ENCODE peak calls at places on chromosome 6, in four cellular contexts. X is prostate gland, T is stomach, J is lower lobe of right lung. B is an unnamed sample.

GRCh38 chr6:118468682-118469465 is 79.2 kb upstream of the PLN start:
- DNase-seq in J (no peak), T (no peak), X (peak), B (no peak)

GRCh38 chr6:79421001-79421411 is 116.2 kb downstream of the LCA5 start:
- DNase-seq in X (no peak), T (no peak), J (no peak), B (no peak)

GRCh38 chr6:40520683-40521082 is 66.5 kb downstream of the LRFN2 start:
- DNase-seq in T (no peak), X (no peak), J (no peak), B (no peak)

GRCh38 chr6:29510202-29510601 is 22.4 kb upstream of the MAS1L start:
- DNase-seq in T (no peak), J (no peak), X (no peak), B (no peak)

GRCh38 chr6:37354526-37355384 is 972 bp downstream of the RNF8 start:
- DNase-seq in J (peak), X (peak), T (peak), B (peak)

GRCh38 chr6:105326216-105326615 is 76.7 kb downstream of the PREP start:
- DNase-seq in T (peak), J (no peak), X (peak), B (no peak)

GRCh38 chr6:7486951-7487350 is 54.5 kb upstream of the DSP start:
- DNase-seq in X (no peak), T (no peak), J (no peak), B (no peak)

GRCh38 chr6:96104910-96105309 is 89.1 kb downstream of the FUT9 start:
- DNase-seq in J (no peak), T (no peak), X (no peak), B (no peak)

GRCh38 chr6:27188885-27189418 is 58.5 kb upstream of the PRSS16 start:
- DNase-seq in J (peak), X (peak), T (peak), B (peak)
- TF ChIP-seq CTCF in J (peak), X (peak), T (peak), B (peak)

DNA sequence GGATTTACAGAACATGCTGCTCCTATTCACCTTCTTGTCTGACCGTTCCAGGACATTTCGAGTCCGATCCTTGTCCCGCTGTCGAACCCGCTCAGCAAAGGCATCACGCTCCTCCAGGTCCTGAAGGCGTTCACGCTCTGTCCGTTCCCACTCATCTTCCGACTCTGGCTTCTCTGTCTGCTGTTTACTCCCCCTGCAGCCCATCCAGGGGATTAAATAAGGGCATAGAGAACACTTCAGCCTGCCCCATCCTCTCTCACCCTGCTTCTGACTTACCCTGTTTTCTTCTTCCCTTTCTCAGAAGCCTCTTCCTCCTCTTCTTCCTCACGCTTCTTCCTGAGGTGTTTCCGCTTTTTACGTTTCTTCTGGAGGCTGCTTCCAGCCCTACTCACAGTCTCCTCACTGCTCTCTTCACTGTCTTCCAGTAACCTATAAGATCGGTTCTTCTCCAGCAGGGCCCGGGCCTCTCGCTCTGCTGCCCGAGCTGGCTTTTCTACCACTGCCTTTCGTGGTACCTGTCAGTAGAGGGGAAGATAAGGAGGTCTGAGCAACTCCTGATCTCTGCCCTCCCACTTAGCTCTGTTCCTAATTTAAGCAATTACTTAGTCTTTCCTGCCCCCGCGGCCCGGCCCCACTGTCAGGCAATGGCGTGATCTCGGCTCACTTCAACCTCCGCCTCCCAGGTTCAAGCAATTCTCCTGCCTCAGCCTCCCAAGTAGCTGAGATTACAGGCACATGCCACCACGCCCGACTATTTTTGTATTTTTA is 1.9 kb downstream of the DHX16 start:
- DNase-seq in T (no peak), J (no peak), X (no peak), B (no peak)
- TF ChIP-seq CTCF in T (no peak), J (no peak), X (no peak), B (no peak)

GRCh38 chr6:4790158-4790899 is 14.1 kb downstream of the CDYL start:
- DNase-seq in J (no peak), T (no peak), X (no peak), B (peak)
- TF ChIP-seq CTCF in J (no peak), T (no peak), X (no peak), B (peak)

GRCh38 chr6:128519132-128519930 is 1.1 kb downstream of the PTPRK start:
- DNase-seq in J (peak), X (peak), T (peak), B (peak)

GRCh38 chr6:128521302-128521632 is 868 bp upstream of the PTPRK start:
- DNase-seq in J (no peak), X (no peak), T (no peak), B (no peak)

GRCh38 chr6:128518531-128519131 is 1.8 kb downstream of the PTPRK start:
- DNase-seq in J (no peak), X (no peak), T (no peak), B (no peak)

GRCh38 chr6:128519931-128520435 is 416 bp downstream of the PTPRK start:
- DNase-seq in X (peak), J (peak), T (peak), B (peak)

GRCh38 chr6:128520436-128521301 is at the start of gene PTPRK:
- DNase-seq in X (peak), J (peak), T (peak), B (peak)
- TF ChIP-seq CTCF in X (peak), J (peak), T (peak), B (peak)

GRCh38 chr6:34243901-34244884 is 4.6 kb downstream of the SMIM29 start:
- DNase-seq in T (peak), J (peak), X (no peak), B (peak)
- TF ChIP-seq CTCF in T (no peak), J (peak), X (no peak), B (no peak)

DNA sequence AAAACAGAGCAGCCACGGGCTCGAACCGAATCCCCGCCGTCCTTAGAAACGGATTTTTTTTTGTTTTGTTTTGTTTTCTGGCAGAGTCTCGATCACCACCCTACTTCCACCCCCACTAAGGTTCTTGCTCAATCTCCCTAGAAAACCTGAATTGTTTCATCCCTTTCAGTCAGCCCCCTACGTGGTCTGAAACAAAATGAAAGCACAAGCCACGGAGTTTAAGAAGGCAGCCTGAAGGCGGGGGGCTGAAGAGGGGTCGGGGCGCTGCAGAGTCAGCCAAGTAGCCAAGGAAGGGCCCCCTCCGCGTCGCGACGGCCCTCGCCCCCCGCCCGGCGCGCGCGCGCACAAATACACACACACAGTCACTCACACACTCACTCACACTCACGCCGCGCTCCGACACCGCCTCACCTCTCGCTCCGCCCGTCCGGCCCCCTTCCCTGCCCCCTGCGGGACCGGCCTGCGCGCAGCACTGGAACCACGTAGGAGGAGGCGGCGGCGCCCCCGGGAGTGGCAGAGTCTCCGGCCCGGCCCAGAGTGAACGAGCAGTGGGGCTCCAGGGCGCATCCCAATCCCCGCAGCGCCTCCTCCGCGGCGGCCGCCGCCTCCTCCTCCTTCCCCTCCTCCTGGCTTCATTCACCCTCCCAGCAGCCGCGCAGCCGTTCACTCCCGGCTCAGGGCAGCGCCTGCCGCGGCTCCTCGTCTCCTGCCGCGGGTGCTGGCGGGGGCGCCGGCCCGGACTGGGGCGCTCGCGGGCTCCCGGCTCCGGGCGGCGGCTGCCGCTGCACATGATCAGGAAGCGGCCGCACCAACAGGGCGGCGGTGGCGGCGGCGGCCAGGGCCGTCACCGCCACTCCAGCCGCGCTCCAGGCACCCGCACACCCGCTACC is 1.4 kb downstream of the ATXN1 start:
- DNase-seq in X (peak), J (peak), T (peak), B (peak)
- TF ChIP-seq CTCF in X (peak), J (peak), T (peak), B (no peak)

GRCh38 chr6:100670056-100670455 is 205.3 kb upstream of the SIM1 start:
- DNase-seq in T (no peak), J (no peak), X (no peak), B (no peak)

GRCh38 chr6:100678027-100678426 is 203.1 kb downstream of the ASCC3 start:
- DNase-seq in T (no peak), J (no peak), X (no peak), B (no peak)

GRCh38 chr6:100677240-100677639 is 203.9 kb downstream of the ASCC3 start:
- DNase-seq in T (no peak), J (no peak), X (no peak), B (no peak)

DNA sequence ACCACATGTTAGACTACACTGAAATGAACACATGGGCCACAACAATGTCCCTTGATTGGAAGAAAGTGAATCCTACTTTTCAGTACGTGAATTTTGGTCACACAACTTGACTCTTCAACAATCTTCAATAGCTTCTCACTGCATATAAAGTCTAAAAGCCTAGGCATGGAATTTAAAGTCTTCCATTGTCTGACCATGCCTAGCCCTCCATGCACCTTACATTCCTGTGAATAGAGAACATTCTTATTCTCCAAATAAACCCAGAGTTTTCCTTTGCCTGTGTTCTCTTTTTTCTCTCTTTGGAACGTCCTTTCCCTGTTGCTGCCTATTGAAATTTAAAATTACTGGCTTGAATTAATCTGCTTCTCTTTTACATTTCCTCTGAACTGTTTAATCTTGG is 207.5 kb downstream of the ASCC3 start:
- DNase-seq in X (no peak), J (no peak), T (no peak), B (no peak)
- TF ChIP-seq CTCF in X (no peak), J (no peak), T (no peak), B (no peak)

B was measured in activated CD8-positive, alpha-beta T cell treated with anti-CD3 and anti-CD28 coated beads for 36 hours.